ENCODE peak calls at places on chromosomes 2 and 18, in six cellular contexts. One of them, this sample, is unnamed.

GRCh38 chr2:227106845-227107759 is 56.9 kb downstream of the COL4A4 start:
- DNase-seq in H54: peak
- DNase-seq in adrenal gland: no peak
- DNase-seq in stomach: peak
- DNase-seq in K562: no peak
- DNase-seq in tibial nerve: no peak
- DNase-seq in this sample: peak

GRCh38 chr18:51447943-51448342 is 250.5 kb upstream of the MEX3C start:
- DNase-seq in H54: no peak
- DNase-seq in adrenal gland: no peak
- DNase-seq in stomach: no peak
- DNase-seq in K562: no peak
- DNase-seq in tibial nerve: no peak
- DNase-seq in this sample: no peak

GRCh38 chr2:72770879-72771461 is 54.9 kb downstream of the EXOC6B start:
- DNase-seq in H54: no peak
- DNase-seq in adrenal gland: peak
- DNase-seq in stomach: peak
- DNase-seq in K562: peak
- DNase-seq in tibial nerve: no peak
- DNase-seq in this sample: peak

GRCh38 chr2:41922177-41922576 is 125.6 kb upstream of the PKDCC start:
- DNase-seq in H54: no peak
- DNase-seq in adrenal gland: no peak
- DNase-seq in stomach: no peak
- DNase-seq in K562: peak
- DNase-seq in tibial nerve: no peak
- DNase-seq in this sample: peak

GRCh38 chr18:44885507-44885906 is 204.8 kb downstream of the SETBP1 start:
- DNase-seq in H54: no peak
- DNase-seq in adrenal gland: no peak
- DNase-seq in stomach: no peak
- DNase-seq in K562: no peak
- DNase-seq in tibial nerve: no peak
- DNase-seq in this sample: no peak

GRCh38 chr18:46035701-46036680 is 36.1 kb downstream of the PSTPIP2 start:
- DNase-seq in H54: peak
- DNase-seq in adrenal gland: no peak
- DNase-seq in stomach: no peak
- DNase-seq in K562: no peak
- DNase-seq in tibial nerve: no peak
- DNase-seq in this sample: no peak

GRCh38 chr18:13220326-13220991 is 1.9 kb downstream of the LDLRAD4 start:
- DNase-seq in H54: no peak
- DNase-seq in adrenal gland: no peak
- DNase-seq in stomach: peak
- DNase-seq in K562: no peak
- DNase-seq in tibial nerve: no peak
- DNase-seq in this sample: no peak

GRCh38 chr2:233353769-233354499 is at the start of gene DGKD:
- DNase-seq in H54: no peak
- DNase-seq in adrenal gland: peak
- DNase-seq in stomach: peak
- DNase-seq in K562: peak
- DNase-seq in tibial nerve: peak
- DNase-seq in this sample: peak

GRCh38 chr18:28855524-28855923 is 678.6 kb upstream of the CDH2 start:
- DNase-seq in H54: no peak
- DNase-seq in adrenal gland: no peak
- DNase-seq in stomach: no peak
- DNase-seq in K562: no peak
- DNase-seq in tibial nerve: no peak
- DNase-seq in this sample: no peak

GRCh38 chr2:127541849-127542630 is 6.6 kb downstream of the MYO7B start:
- DNase-seq in H54: no peak
- DNase-seq in adrenal gland: no peak
- DNase-seq in stomach: no peak
- DNase-seq in K562: no peak
- DNase-seq in tibial nerve: no peak
- DNase-seq in this sample: no peak

GRCh38 chr2:102181919-102182635 is 4.7 kb upstream of the IL1RL2 start:
- DNase-seq in H54: no peak
- DNase-seq in adrenal gland: no peak
- DNase-seq in stomach: no peak
- DNase-seq in K562: no peak
- DNase-seq in tibial nerve: no peak
- DNase-seq in this sample: no peak

GRCh38 chr2:201360256-201360655 is 3.1 kb upstream of the FLACC1 start:
- DNase-seq in H54: no peak
- DNase-seq in adrenal gland: no peak
- DNase-seq in stomach: no peak
- DNase-seq in K562: no peak
- DNase-seq in tibial nerve: no peak
- DNase-seq in this sample: no peak

GRCh38 chr2:147925886-147926285 is 81.1 kb downstream of the ACVR2A start:
- DNase-seq in H54: no peak
- DNase-seq in adrenal gland: no peak
- DNase-seq in stomach: no peak
- DNase-seq in K562: no peak
- DNase-seq in tibial nerve: no peak
- DNase-seq in this sample: no peak

GRCh38 chr2:75025633-75026380 is 67.4 kb downstream of the POLE4 start:
- DNase-seq in H54: no peak
- DNase-seq in adrenal gland: no peak
- DNase-seq in stomach: no peak
- DNase-seq in K562: no peak
- DNase-seq in tibial nerve: no peak
- DNase-seq in this sample: no peak

GRCh38 chr2:211793783-211794182 is 744.8 kb downstream of the ERBB4 start:
- DNase-seq in H54: no peak
- DNase-seq in adrenal gland: no peak
- DNase-seq in stomach: no peak
- DNase-seq in K562: no peak
- DNase-seq in tibial nerve: no peak
- DNase-seq in this sample: no peak

GRCh38 chr2:19785432-19785831 is 116.4 kb downstream of the TTC32 start:
- DNase-seq in H54: no peak
- DNase-seq in adrenal gland: no peak
- DNase-seq in stomach: no peak
- DNase-seq in K562: no peak
- DNase-seq in tibial nerve: no peak
- DNase-seq in this sample: no peak

GRCh38 chr18:68992719-68993482 is 195.0 kb downstream of the CCDC102B start:
- DNase-seq in H54: no peak
- DNase-seq in adrenal gland: no peak
- DNase-seq in stomach: no peak
- DNase-seq in K562: no peak
- DNase-seq in tibial nerve: no peak
- DNase-seq in this sample: no peak

GRCh38 chr18:27005589-27005988 is 140.1 kb upstream of the AQP4 start:
- DNase-seq in H54: no peak
- DNase-seq in adrenal gland: no peak
- DNase-seq in stomach: no peak
- DNase-seq in K562: no peak
- DNase-seq in tibial nerve: no peak
- DNase-seq in this sample: no peak

GRCh38 chr2:7427293-7428060 is 510.3 kb downstream of the RNF144A start:
- DNase-seq in H54: peak
- DNase-seq in adrenal gland: no peak
- DNase-seq in stomach: no peak
- DNase-seq in K562: peak
- DNase-seq in tibial nerve: no peak
- DNase-seq in this sample: peak

GRCh38 chr2:231321556-231322334 is 73.8 kb upstream of the B3GNT7 start:
- DNase-seq in H54: no peak
- DNase-seq in adrenal gland: peak
- DNase-seq in stomach: peak
- DNase-seq in K562: no peak
- DNase-seq in tibial nerve: no peak
- DNase-seq in this sample: no peak

GRCh38 chr2:150619607-150620330 is 132.3 kb upstream of the RND3 start:
- DNase-seq in H54: peak
- DNase-seq in adrenal gland: peak
- DNase-seq in stomach: no peak
- DNase-seq in K562: no peak
- DNase-seq in tibial nerve: no peak
- DNase-seq in this sample: no peak

GRCh38 chr18:77100751-77101355 is 31.7 kb downstream of the MBP start:
- DNase-seq in H54: no peak
- DNase-seq in adrenal gland: no peak
- DNase-seq in stomach: no peak
- DNase-seq in K562: no peak
- DNase-seq in tibial nerve: no peak
- DNase-seq in this sample: no peak

GRCh38 chr18:77102246-77103040 is 30.1 kb downstream of the MBP start:
- DNase-seq in H54: no peak
- DNase-seq in adrenal gland: no peak
- DNase-seq in stomach: no peak
- DNase-seq in K562: no peak
- DNase-seq in tibial nerve: no peak
- DNase-seq in this sample: peak

GRCh38 chr18:77103181-77103875 is 29.3 kb downstream of the MBP start:
- DNase-seq in H54: no peak
- DNase-seq in adrenal gland: no peak
- DNase-seq in stomach: no peak
- DNase-seq in K562: no peak
- DNase-seq in tibial nerve: no peak
- DNase-seq in this sample: no peak

GRCh38 chr18:77099501-77100370 is 32.8 kb downstream of the MBP start:
- DNase-seq in H54: no peak
- DNase-seq in adrenal gland: no peak
- DNase-seq in stomach: no peak
- DNase-seq in K562: no peak
- DNase-seq in tibial nerve: no peak
- DNase-seq in this sample: no peak

GRCh38 chr18:77101410-77102245 is 31.0 kb downstream of the MBP start:
- DNase-seq in H54: peak
- DNase-seq in adrenal gland: peak
- DNase-seq in stomach: peak
- DNase-seq in K562: no peak
- DNase-seq in tibial nerve: peak
- DNase-seq in this sample: peak
- TF ChIP-seq POLR2A in H54: no peak
- TF ChIP-seq POLR2A in adrenal gland: no peak
- TF ChIP-seq POLR2A in stomach: no peak
- TF ChIP-seq POLR2A in K562: no peak
- TF ChIP-seq POLR2A in tibial nerve: no peak
- TF ChIP-seq POLR2A in this sample: no peak

GRCh38 chr2:43186679-43187374 is 39.6 kb downstream of the ZFP36L2 start:
- DNase-seq in H54: no peak
- DNase-seq in adrenal gland: no peak
- DNase-seq in stomach: no peak
- DNase-seq in K562: peak
- DNase-seq in tibial nerve: no peak
- DNase-seq in this sample: no peak

GRCh38 chr2:43184339-43184895 is 42.0 kb downstream of the ZFP36L2 start:
- DNase-seq in H54: peak
- DNase-seq in adrenal gland: no peak
- DNase-seq in stomach: no peak
- DNase-seq in K562: peak
- DNase-seq in tibial nerve: no peak
- DNase-seq in this sample: no peak

GRCh38 chr2:43186321-43186678 is 40.1 kb downstream of the ZFP36L2 start:
- DNase-seq in H54: no peak
- DNase-seq in adrenal gland: no peak
- DNase-seq in stomach: no peak
- DNase-seq in K562: no peak
- DNase-seq in tibial nerve: no peak
- DNase-seq in this sample: no peak

GRCh38 chr2:43183743-43184142 is 42.7 kb downstream of the ZFP36L2 start:
- DNase-seq in H54: no peak
- DNase-seq in adrenal gland: no peak
- DNase-seq in stomach: no peak
- DNase-seq in K562: no peak
- DNase-seq in tibial nerve: no peak
- DNase-seq in this sample: no peak

GRCh38 chr2:43185146-43185545 is 41.3 kb downstream of the ZFP36L2 start:
- DNase-seq in H54: no peak
- DNase-seq in adrenal gland: no peak
- DNase-seq in stomach: no peak
- DNase-seq in K562: no peak
- DNase-seq in tibial nerve: no peak
- DNase-seq in this sample: no peak
- TF ChIP-seq POLR2A in H54: no peak
- TF ChIP-seq POLR2A in adrenal gland: no peak
- TF ChIP-seq POLR2A in stomach: no peak
- TF ChIP-seq POLR2A in K562: no peak
- TF ChIP-seq POLR2A in tibial nerve: no peak
- TF ChIP-seq POLR2A in this sample: no peak

GRCh38 chr2:105396254-105397024 is 2.4 kb downstream of the FHL2 start:
- DNase-seq in H54: peak
- DNase-seq in adrenal gland: peak
- DNase-seq in stomach: peak
- DNase-seq in K562: peak
- DNase-seq in tibial nerve: peak
- DNase-seq in this sample: peak

GRCh38 chr2:105393373-105394055 is 5.3 kb downstream of the FHL2 start:
- DNase-seq in H54: no peak
- DNase-seq in adrenal gland: peak
- DNase-seq in stomach: no peak
- DNase-seq in K562: no peak
- DNase-seq in tibial nerve: peak
- DNase-seq in this sample: no peak

GRCh38 chr2:105397025-105397722 is 1.7 kb downstream of the FHL2 start:
- DNase-seq in H54: no peak
- DNase-seq in adrenal gland: no peak
- DNase-seq in stomach: no peak
- DNase-seq in K562: peak
- DNase-seq in tibial nerve: no peak
- DNase-seq in this sample: peak

GRCh38 chr2:105395691-105396090 is 3.2 kb downstream of the FHL2 start:
- DNase-seq in H54: no peak
- DNase-seq in adrenal gland: no peak
- DNase-seq in stomach: no peak
- DNase-seq in K562: no peak
- DNase-seq in tibial nerve: no peak
- DNase-seq in this sample: no peak

GRCh38 chr2:105394951-105395611 is 3.8 kb downstream of the FHL2 start:
- DNase-seq in H54: no peak
- DNase-seq in adrenal gland: no peak
- DNase-seq in stomach: no peak
- DNase-seq in K562: no peak
- DNase-seq in tibial nerve: no peak
- DNase-seq in this sample: no peak
- TF ChIP-seq POLR2A in H54: no peak
- TF ChIP-seq POLR2A in adrenal gland: no peak
- TF ChIP-seq POLR2A in stomach: no peak
- TF ChIP-seq POLR2A in K562: no peak
- TF ChIP-seq POLR2A in tibial nerve: no peak
- TF ChIP-seq POLR2A in this sample: no peak

DNA sequence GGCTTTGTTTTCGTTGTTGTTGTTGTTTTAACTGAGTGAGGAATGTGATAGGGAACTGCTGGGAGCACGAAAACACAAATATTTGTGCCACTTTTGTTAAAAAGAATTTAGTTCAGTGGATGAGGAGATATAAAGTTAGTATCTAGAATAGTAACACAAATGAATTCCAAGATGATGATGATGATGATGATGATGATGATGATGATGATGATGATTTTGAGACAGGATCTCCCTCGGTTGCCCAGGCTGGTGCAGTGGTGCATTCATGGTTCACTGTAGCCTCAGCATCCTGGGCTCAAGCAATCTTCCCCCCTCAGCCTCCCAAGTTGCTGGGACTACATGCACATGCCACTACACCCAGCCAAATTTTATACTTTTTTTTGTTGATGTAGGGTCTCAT is 223.7 kb downstream of the DSEL start:
- DNase-seq in H54: no peak
- DNase-seq in adrenal gland: no peak
- DNase-seq in stomach: no peak
- DNase-seq in K562: no peak
- DNase-seq in tibial nerve: no peak
- DNase-seq in this sample: no peak
- TF ChIP-seq POLR2A in H54: no peak
- TF ChIP-seq POLR2A in adrenal gland: no peak
- TF ChIP-seq POLR2A in stomach: no peak
- TF ChIP-seq POLR2A in K562: no peak
- TF ChIP-seq POLR2A in tibial nerve: no peak
- TF ChIP-seq POLR2A in this sample: no peak

This sample was measured in erythroblast.